ENCODE peak calls at places on chromosome 18, in seven cellular contexts. N, M, G, X, B, H and A are unnamed samples.

GRCh38 chr18:36536426-36536825 is 238.9 kb downstream of the FHOD3 start:
- DNase-seq in X (no peak), M (no peak), G (no peak), H (no peak), B (no peak), N (no peak), A (no peak)

GRCh38 chr18:79588636-79589481 is 90.7 kb upstream of the CTDP1 start:
- DNase-seq in X (peak; percentile 97), H (peak; percentile 97), M (peak; percentile 75), N (peak; percentile 91), B (no peak), G (peak; percentile 5), A (peak; percentile 96)

GRCh38 chr18:59639821-59640220 is 57.4 kb downstream of the CCBE1 start:
- DNase-seq in N (no peak), X (no peak), H (no peak), B (no peak), M (no peak), G (no peak), A (no peak)

GRCh38 chr18:55779461-55779710 is 191.4 kb upstream of the TCF4 start:
- DNase-seq in X (no peak), H (no peak), M (peak; percentile 72), B (no peak), G (no peak), N (peak; percentile 54), A (peak; percentile 62)

GRCh38 chr18:80252136-80252535 is 4.8 kb upstream of the PARD6G start:
- DNase-seq in M (no peak), G (no peak), X (no peak), N (no peak), B (no peak), H (no peak), A (no peak)

GRCh38 chr18:13501896-13502295 is 224.5 kb downstream of the FAM210A start:
- DNase-seq in M (no peak), G (no peak), B (no peak), X (no peak), H (peak; percentile 56), N (no peak), A (no peak)

GRCh38 chr18:79422022-79422782 is 26.5 kb downstream of the NFATC1 start:
- DNase-seq in G (no peak), X (no peak), H (no peak), N (no peak), B (no peak), M (peak; percentile 68), A (no peak)

GRCh38 chr18:3914833-3915598 is 465.0 kb downstream of the TGIF1 start:
- DNase-seq in M (no peak), H (no peak), N (no peak), G (no peak), X (no peak), B (no peak), A (no peak)

GRCh38 chr18:74179623-74180199 is 31.4 kb downstream of the TIMM21 start:
- DNase-seq in X (no peak), M (no peak), H (no peak), G (no peak), B (no peak), N (no peak), A (no peak)

GRCh38 chr18:49935215-49935614 is 121.9 kb upstream of the ACAA2 start:
- DNase-seq in M (no peak), G (no peak), H (no peak), X (no peak), B (no peak), N (no peak), A (peak; percentile 34)

GRCh38 chr18:21448301-21448700 is 152.2 kb downstream of the ESCO1 start:
- DNase-seq in M (no peak), N (no peak), G (no peak), X (no peak), H (no peak), B (no peak), A (no peak)

GRCh38 chr18:80172056-80172455 is 63.0 kb downstream of the ADNP2 start:
- DNase-seq in M (no peak), N (no peak), X (no peak), H (no peak), G (no peak), B (no peak), A (no peak)

GRCh38 chr18:8348051-8348450 is 261.2 kb upstream of the RAB12 start:
- DNase-seq in G (no peak), H (no peak), B (no peak), X (no peak), N (no peak), M (no peak), A (no peak)

GRCh38 chr18:78517328-78517727 is 462.3 kb upstream of the SALL3 start:
- DNase-seq in N (no peak), B (no peak), M (no peak), G (no peak), X (no peak), H (no peak), A (no peak)

GRCh38 chr18:59669872-59670657 is 27.2 kb downstream of the CCBE1 start:
- DNase-seq in H (peak; percentile 79), N (no peak), M (no peak), G (no peak), X (no peak), B (no peak), A (no peak)

GRCh38 chr18:49723648-49724180 is 89.6 kb downstream of the ACAA2 start:
- DNase-seq in X (no peak), N (no peak), M (no peak), G (peak; percentile 59), H (no peak), B (peak; percentile 31), A (no peak)

GRCh38 chr18:76410660-76411417 is 84.2 kb downstream of the ZNF516 start:
- DNase-seq in N (no peak), X (no peak), B (no peak), H (no peak), M (no peak), G (no peak), A (no peak)

GRCh38 chr18:13446581-13447470 is 228.3 kb downstream of the LDLRAD4 start:
- DNase-seq in X (no peak), G (no peak), M (no peak), H (no peak), N (peak; percentile 57), B (peak; percentile 33), A (no peak)

GRCh38 chr18:2903006-2903405 is 56.2 kb downstream of the EMILIN2 start:
- DNase-seq in X (peak; percentile 88), G (peak; percentile 35), B (no peak), N (peak; percentile 83), M (no peak), H (peak; percentile 86), A (peak; percentile 78)

DNA sequence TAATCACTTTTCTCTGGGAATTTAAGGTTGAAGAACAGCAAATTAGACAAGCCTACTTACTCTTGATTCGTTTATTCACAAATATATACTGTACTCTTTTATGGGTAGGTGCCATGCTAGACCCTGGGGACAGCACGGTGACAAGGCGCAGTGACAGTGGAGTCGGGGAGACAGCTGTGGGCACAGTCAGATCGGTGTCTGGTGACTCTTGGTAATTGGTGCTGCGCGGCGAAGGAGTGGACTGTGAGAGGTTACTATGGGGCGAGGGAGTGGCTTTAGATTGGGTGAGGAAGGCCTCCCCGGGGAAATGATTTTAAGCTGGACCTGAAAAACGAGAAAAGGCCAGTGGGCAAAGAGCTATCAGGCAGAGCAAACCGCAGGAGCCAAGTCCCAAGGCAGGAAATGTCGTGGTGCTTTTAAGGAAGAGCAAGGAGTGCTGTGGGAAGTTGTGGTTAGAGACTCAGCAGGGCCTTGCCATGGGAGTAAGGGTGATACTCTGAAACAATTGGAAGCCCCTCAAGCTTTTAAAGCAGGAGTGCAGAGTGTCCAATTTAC is 36.3 kb upstream of the TXNDC2 start:
- DNase-seq in G (no peak), M (peak; percentile 86), X (no peak), H (peak; percentile 82), B (no peak), N (peak; percentile 90), A (peak; percentile 79)
- H3K4me1 ChIP-seq in G (no peaks in the 10 kb centered on the region), M (peaks cover 3% of the 10 kb centered on the region), X (no peaks in the 10 kb centered on the region), H (peaks cover 44% of the 10 kb centered on the region), B (no peaks in the 10 kb centered on the region), N (peaks cover 36% of the 10 kb centered on the region), A (peaks cover 47% of the 10 kb centered on the region)

DNA sequence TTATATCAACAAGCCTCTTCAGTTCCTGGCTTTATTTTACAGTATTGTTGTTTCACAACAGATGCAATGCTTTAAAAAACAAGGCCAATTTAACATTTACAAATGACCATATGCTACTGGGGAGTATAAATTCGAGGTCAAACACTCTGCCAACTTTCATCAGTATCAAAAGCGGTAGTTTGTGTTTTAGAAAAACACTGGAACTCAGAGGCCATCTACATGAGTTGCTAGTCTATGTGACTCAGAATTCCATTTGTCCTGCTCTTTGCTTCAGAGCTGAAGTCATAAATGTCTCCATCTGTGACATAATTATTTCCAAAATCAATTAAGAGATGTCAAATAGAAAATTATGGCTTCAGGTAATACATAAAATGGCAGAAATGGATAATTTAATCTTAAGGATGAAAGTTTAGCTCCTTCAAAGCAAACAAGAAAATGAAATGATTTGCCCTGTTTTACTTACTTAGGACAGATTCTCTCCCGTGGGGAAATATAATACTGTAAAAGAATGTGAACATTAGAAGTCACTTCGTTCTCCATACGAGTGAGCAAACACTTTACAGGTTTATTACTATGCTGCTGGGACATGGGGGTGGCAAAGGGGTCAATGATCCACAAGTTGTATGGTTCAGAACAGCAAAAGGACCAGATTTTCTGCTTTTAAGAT is 3.7 kb downstream of the MEX3C start:
- DNase-seq in N (no peak), B (no peak), H (no peak), M (no peak), G (peak; percentile 16), X (no peak), A (no peak)
- H3K4me3 ChIP-seq in N (peak overlapping the region; percentile 91), B (peak overlapping the region; percentile 8), H (no peak overlapping the region), M (no peak overlapping the region), G (peak overlapping the region; percentile 26), X (no peak overlapping the region), A (no peak overlapping the region)

DNA sequence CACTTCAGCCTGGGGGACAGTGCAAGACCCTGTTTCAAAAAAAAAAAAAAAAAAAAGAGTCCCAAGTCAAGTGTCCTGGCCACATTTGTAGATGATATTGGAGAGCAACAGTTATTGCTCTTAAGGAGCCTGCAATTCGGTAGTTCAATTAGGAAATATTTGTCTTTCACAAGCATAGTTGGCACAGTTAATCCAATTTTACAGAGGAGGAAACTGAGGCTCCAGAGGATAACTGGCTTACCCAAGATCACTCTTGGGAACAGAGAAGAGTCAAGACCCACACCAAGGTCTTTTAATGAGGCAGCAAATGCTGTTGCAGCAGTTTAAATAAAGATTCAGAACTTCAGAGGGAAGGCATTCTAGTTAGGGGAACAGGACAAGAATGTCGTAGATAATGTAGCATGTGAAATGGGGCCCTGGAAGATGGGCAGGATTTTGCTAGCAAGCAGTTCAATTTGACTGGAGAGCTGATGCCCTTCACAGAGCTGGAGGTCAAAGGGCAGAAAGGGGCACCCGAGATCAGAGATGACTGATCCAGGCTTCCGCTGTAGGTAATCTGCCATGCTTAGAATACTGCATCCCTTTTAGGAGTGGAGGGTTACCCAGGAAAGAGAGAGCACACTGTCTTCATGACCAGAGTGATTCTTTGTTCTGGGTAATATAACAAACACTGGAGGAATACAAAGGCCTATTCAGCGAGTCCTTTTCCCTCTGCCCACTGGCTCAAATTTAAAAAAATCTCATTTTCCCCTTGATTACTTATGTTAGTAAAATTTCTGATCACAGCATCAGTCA is 3.0 kb downstream of the NPC1 start:
- DNase-seq in B (no peak), N (no peak), G (no peak), H (no peak), X (no peak), M (no peak), A (no peak)
- H3K4me1 ChIP-seq in B (peaks cover 45% of the 10 kb centered on the region), N (peaks cover 31% of the 10 kb centered on the region), G (peaks cover 19% of the 10 kb centered on the region), H (peaks cover 33% of the 10 kb centered on the region), X (peaks cover 3% of the 10 kb centered on the region), M (peaks cover 39% of the 10 kb centered on the region), A (peaks cover 44% of the 10 kb centered on the region)

GRCh38 chr18:260547-260946 is 7.3 kb downstream of the THOC1 start:
- DNase-seq in G (no peak), B (no peak), X (no peak), H (no peak), N (no peak), M (no peak), A (no peak)

GRCh38 chr18:267380-267687 is 513 bp downstream of the THOC1 start:
- DNase-seq in G (no peak), N (no peak), M (no peak), B (peak; percentile 32), X (no peak), H (no peak), A (no peak)

GRCh38 chr18:261398-262073 is 6.3 kb downstream of the THOC1 start:
- DNase-seq in M (no peak), N (no peak), B (no peak), G (no peak), X (no peak), H (no peak), A (no peak)
- H3K4me3 ChIP-seq in M (no peak overlapping the region), N (no peak overlapping the region), B (no peak overlapping the region), G (no peak overlapping the region), X (no peak overlapping the region), H (no peak overlapping the region), A (no peak overlapping the region)